ENCODE peak calls at places on chromosomes 5 and 9, in seven cellular contexts. O is LNCaP clone FGC; I is CD4-positive, alpha-beta T cell; B is A549; S is GM10248; K is PC-3; X is right atrium auricular region. J is an unnamed sample.

GRCh38 chr5:89996892-89997291 is 412.7 kb downstream of the CETN3 start:
- DNase-seq in I (no peak), B (no peak), S (no peak), X (no peak), O (no peak), K (no peak), J (no peak)

GRCh38 chr9:113624721-113625120 is 161.2 kb downstream of the RGS3 start:
- DNase-seq in B (no peak), I (no peak), O (no peak), K (peak; percentile 35), X (no peak), S (no peak), J (no peak)

GRCh38 chr5:5492087-5492933 is 69.8 kb downstream of the ICE1 start:
- DNase-seq in X (no peak), S (peak; percentile 57), B (peak; percentile 44), I (no peak), O (peak; percentile 54), K (peak; percentile 72), J (peak; percentile 69)

GRCh38 chr9:2043243-2043642 is 28.1 kb downstream of the SMARCA2 start:
- DNase-seq in S (peak; percentile 22), I (no peak), O (no peak), B (no peak), X (no peak), K (no peak), J (no peak)

GRCh38 chr5:156201793-156202388 is 125.1 kb upstream of the SGCD start:
- DNase-seq in X (no peak), O (no peak), I (no peak), S (no peak), B (peak; percentile 32), K (no peak), J (peak; percentile 3)

GRCh38 chr5:132265336-132266030 is 8.0 kb downstream of the PDLIM4 start:
- DNase-seq in K (peak; percentile 92), I (no peak), O (peak; percentile 19), B (peak; percentile 62), X (peak; percentile 81), S (peak; percentile 8), J (peak; percentile 89)

GRCh38 chr9:75149841-75150241 is 61.5 kb downstream of the OSTF1 start:
- DNase-seq in X (no peak), O (no peak), K (no peak), B (no peak), S (no peak), I (no peak), J (no peak)

GRCh38 chr5:172503925-172504730 is 49.8 kb upstream of the SH3PXD2B start:
- DNase-seq in S (no peak), O (no peak), X (peak; percentile 72), K (no peak), B (no peak), I (no peak), J (peak; percentile 53)

GRCh38 chr9:129750010-129750409 is 2.8 kb downstream of the PTGES start:
- DNase-seq in K (peak; percentile 65), X (no peak), S (no peak), O (no peak), B (no peak), I (no peak), J (peak; percentile 77)

GRCh38 chr9:121354141-121354540 is 15.9 kb downstream of the STOM start:
- DNase-seq in X (no peak), I (no peak), K (no peak), S (no peak), O (no peak), B (no peak), J (no peak)

GRCh38 chr9:125649826-125650225 is 57.2 kb downstream of the MAPKAP1 start:
- DNase-seq in X (no peak), O (no peak), K (no peak), B (no peak), I (no peak), S (no peak), J (no peak)

GRCh38 chr9:134365791-134366222 is 39.6 kb downstream of the RXRA start:
- DNase-seq in K (no peak), X (peak; percentile 74), S (no peak), I (no peak), B (peak; percentile 55), O (peak; percentile 69), J (peak; percentile 93)

GRCh38 chr9:135575995-135576631 is 14.6 kb downstream of the PAEP start:
- DNase-seq in I (no peak), O (no peak), B (no peak), S (no peak), X (peak; percentile 54), K (no peak), J (no peak)

GRCh38 chr5:62167651-62168050 is 138.4 kb upstream of the KIF2A start:
- DNase-seq in O (no peak), I (no peak), S (no peak), X (no peak), K (no peak), B (no peak), J (peak; percentile 14)

GRCh38 chr9:68702493-68702892 is 2.5 kb upstream of the PIP5K1B start:
- DNase-seq in S (no peak), B (no peak), O (no peak), X (no peak), K (no peak), I (no peak), J (no peak)

GRCh38 chr5:8176101-8176693 is 307.2 kb downstream of the MTRR start:
- DNase-seq in O (no peak), B (no peak), I (no peak), X (no peak), K (no peak), S (no peak), J (peak; percentile 11)

GRCh38 chr5:67335391-67335790 is 138.8 kb upstream of the CD180 start:
- DNase-seq in B (no peak), S (no peak), X (no peak), K (no peak), I (no peak), O (no peak), J (no peak)

DNA sequence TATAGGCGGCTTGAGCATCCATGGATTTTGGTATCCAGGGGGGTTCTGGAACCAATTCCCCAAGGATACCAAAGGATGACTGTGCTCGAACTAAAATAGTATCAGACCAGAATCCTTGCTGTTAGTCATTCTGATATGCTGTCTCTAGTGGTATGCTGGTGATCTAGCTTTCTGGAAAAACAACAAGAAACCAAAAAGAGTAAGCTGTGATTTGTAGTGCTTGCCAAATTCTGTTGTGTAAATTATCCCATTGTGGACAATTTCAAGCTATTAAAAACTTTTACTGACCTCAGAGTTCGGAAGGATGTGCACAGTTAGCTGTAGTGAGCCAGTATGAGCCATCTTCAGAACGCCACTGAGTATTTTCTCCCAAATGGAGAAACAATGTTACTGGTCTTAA is 99.0 kb upstream of the FBN2 start:
- DNase-seq in O (no peak), K (no peak), I (no peak), S (no peak), X (no peak), B (no peak), J (no peak)
- TF ChIP-seq CTCF in O (no peak), K (no peak), I (no peak), S (no peak), X (no peak), B (no peak), J (no peak)

GRCh38 chr5:6721442-6721841 is 8.2 kb downstream of the TENT4A start:
- DNase-seq in I (no peak), S (no peak), K (no peak), X (no peak), O (no peak), B (no peak), J (no peak)

GRCh38 chr5:6719417-6719816 is 6.2 kb downstream of the TENT4A start:
- DNase-seq in O (no peak), B (no peak), K (no peak), I (no peak), S (no peak), X (peak; percentile 52), J (no peak)

GRCh38 chr5:6722015-6722414 is 8.8 kb downstream of the TENT4A start:
- DNase-seq in X (no peak), K (no peak), I (no peak), B (no peak), O (no peak), S (peak; percentile 35), J (no peak)

GRCh38 chr5:6719896-6720560 is 6.8 kb downstream of the TENT4A start:
- DNase-seq in X (peak; percentile 55), B (no peak), O (no peak), S (no peak), K (no peak), I (no peak), J (no peak)

DNA sequence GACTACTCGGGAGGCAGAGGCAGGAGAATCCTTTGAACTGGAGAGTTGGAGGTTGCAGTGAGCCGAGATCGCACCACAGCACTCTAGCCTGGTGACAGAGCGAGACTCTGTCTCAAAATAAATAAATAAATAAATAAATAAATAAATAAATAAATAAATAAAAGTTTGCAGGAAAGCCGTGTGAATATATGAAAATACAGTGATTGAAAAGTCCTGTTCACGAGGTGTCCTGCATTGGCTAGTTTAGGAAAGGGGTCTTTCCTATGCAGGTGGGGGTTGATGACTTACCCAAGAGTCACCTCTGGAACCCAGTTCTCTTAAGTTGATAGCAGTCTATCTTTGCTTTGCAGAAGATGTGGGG is 7.3 kb downstream of the TENT4A start:
- DNase-seq in S (no peak), X (no peak), B (no peak), I (no peak), K (no peak), O (no peak), J (no peak)
- TF ChIP-seq CTCF in S (no peak), X (no peak), B (no peak), I (no peak), K (no peak), O (no peak), J (no peak)

DNA sequence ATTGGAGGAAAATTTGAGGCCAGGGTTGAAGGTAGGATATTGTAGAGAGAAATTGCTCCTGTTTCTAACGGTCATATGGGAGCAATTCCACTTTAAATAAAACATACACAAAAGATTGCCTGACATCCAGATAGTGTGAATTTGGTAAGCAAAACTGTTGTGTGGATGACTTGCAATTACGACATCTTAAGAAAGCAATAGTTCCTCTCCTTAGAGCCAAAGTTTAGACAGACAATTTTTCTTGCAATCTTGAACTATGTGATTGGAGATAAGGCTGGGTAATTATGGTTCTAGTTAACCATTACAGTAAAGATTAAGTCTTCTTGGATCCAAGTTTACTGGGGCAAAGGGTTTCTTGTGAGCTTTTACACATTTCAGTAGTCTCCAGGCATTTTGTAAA is 1080.6 kb upstream of the CDH6 start:
- DNase-seq in I (no peak), X (no peak), K (no peak), S (no peak), B (no peak), O (no peak), J (peak; percentile 6)
- TF ChIP-seq CTCF in I (no peak), X (no peak), K (no peak), S (no peak), B (no peak), O (no peak), J (no peak)

GRCh38 chr9:12717907-12718306 is 24.7 kb downstream of the TYRP1 start:
- DNase-seq in B (no peak), O (no peak), I (no peak), X (no peak), S (no peak), K (no peak), J (no peak)

GRCh38 chr9:12716823-12717222 is 23.6 kb downstream of the TYRP1 start:
- DNase-seq in X (no peak), B (no peak), I (no peak), O (no peak), K (peak; percentile 29), S (no peak), J (no peak)

GRCh38 chr9:12708562-12709298 is 15.5 kb downstream of the TYRP1 start:
- DNase-seq in X (no peak), K (peak; percentile 86), O (no peak), B (no peak), S (no peak), I (no peak), J (peak; percentile 77)

GRCh38 chr9:12715268-12715667 is 22.1 kb downstream of the TYRP1 start:
- DNase-seq in I (no peak), X (no peak), S (no peak), O (no peak), K (no peak), B (no peak), J (no peak)

GRCh38 chr9:12712532-12712931 is 19.3 kb downstream of the TYRP1 start:
- DNase-seq in O (no peak), S (no peak), I (no peak), K (no peak), B (no peak), X (no peak), J (peak; percentile 21)
- TF ChIP-seq CTCF in O (no peak), S (no peak), I (no peak), K (no peak), B (no peak), X (no peak), J (no peak)